ENCODE peak calls at places on chromosomes 11 and 22, in ten cellular contexts. V is tibial artery; D is adrenal gland; K is MM.1S; T is body of pancreas; C is Caco-2; B is SJSA1; W is heart left ventricle; N is effector memory CD4-positive, alpha-beta T cell; U is endodermal cell. I is an unnamed sample. For H3K4me1, the result is how much of the 10 kb centered on the place peaks cover.

GRCh38 chr11:71114124-71114851 is 138.1 kb downstream of the SHANK2 start:
- DNase-seq in W (no peak), V (no peak), T (no peak), C (no peak), U (no peak), K (peak), N (no peak), D (no peak), B (no peak), I (peak)

GRCh38 chr11:70191495-70192140 is 11.5 kb upstream of the FADD start:
- DNase-seq in K (peak), V (peak), W (peak), B (peak), D (peak), T (peak), N (no peak), U (peak), C (peak), I (peak)

GRCh38 chr11:93073026-93073425 is 103.6 kb downstream of the MTNR1B start:
- DNase-seq in T (no peak), V (no peak), N (no peak), W (no peak), B (no peak), D (no peak), C (peak), K (no peak), U (peak), I (no peak)

GRCh38 chr11:35223429-35223828 is 84.5 kb downstream of the CD44 start:
- DNase-seq in T (no peak), V (no peak), U (no peak), N (no peak), C (no peak), W (no peak), K (no peak), B (no peak), D (no peak), I (no peak)

GRCh38 chr11:9802291-9802861 is 138.5 kb downstream of the SWAP70 start:
- DNase-seq in D (no peak), N (no peak), W (no peak), V (no peak), C (no peak), U (no peak), B (no peak), T (no peak), K (no peak), I (no peak)

GRCh38 chr11:113591122-113591521 is 115.0 kb downstream of the TMPRSS5 start:
- DNase-seq in T (no peak), N (no peak), C (no peak), K (no peak), U (no peak), V (no peak), W (no peak), D (no peak), B (no peak), I (no peak)

GRCh38 chr11:133122260-133122659 is 410.0 kb downstream of the OPCML start:
- DNase-seq in U (no peak), W (no peak), B (no peak), C (no peak), D (no peak), N (no peak), V (no peak), T (no peak), K (no peak), I (no peak)

GRCh38 chr22:29334696-29335344 is 19.3 kb upstream of the RASL10A start:
- DNase-seq in U (no peak), C (no peak), D (no peak), W (no peak), V (no peak), N (no peak), K (no peak), T (no peak), B (no peak), I (no peak)

GRCh38 chr11:134026655-134027343 is 42.1 kb upstream of the JAM3 start:
- DNase-seq in W (peak), B (no peak), K (no peak), N (no peak), C (no peak), T (peak), U (peak), V (no peak), D (no peak), I (no peak)

GRCh38 chr11:28342704-28343103 is 234.5 kb downstream of the METTL15 start:
- DNase-seq in U (no peak), W (no peak), K (no peak), N (no peak), T (no peak), V (no peak), C (no peak), B (no peak), D (no peak), I (no peak)

GRCh38 chr11:11427185-11427944 is 74.3 kb upstream of the CSNK2A3 start:
- DNase-seq in N (no peak), K (no peak), U (no peak), B (no peak), V (no peak), C (no peak), W (no peak), T (no peak), D (no peak), I (no peak)

GRCh38 chr11:84853841-84854497 is 773.2 kb downstream of the DLG2 start:
- DNase-seq in N (no peak), T (no peak), U (no peak), W (no peak), V (no peak), D (no peak), K (no peak), C (no peak), B (peak), I (no peak)

GRCh38 chr11:10268746-10269487 is 25.1 kb downstream of the SBF2 start:
- DNase-seq in D (no peak), N (no peak), V (no peak), W (no peak), K (no peak), U (no peak), B (no peak), T (no peak), C (no peak), I (no peak)

DNA sequence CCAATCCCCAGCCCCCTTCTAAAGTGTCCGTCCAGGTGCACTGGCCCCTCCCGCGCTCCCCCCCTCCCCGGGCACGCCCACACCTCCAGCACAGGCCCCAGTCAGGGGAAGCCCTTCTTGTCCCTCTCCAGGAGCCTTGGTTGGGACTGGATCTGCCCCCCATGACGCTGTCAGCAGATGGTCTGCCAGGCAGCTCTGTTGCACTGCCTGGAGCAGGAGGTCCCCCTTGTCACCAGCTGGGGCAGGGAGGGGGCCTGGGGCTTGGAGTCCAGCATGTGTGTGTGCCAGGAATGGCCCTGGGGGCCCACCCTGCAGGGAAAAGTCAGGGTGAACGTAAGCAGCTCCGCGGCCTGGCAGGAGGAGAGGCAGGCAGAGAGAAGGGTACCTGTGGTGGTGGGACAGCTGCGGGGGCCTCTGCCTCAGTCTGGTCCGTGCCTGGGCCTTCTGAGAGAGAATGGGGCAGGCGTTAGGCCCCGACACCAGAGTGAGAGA is 1.6 kb downstream of the IRF7 start:
- DNase-seq in T (no peak), U (no peak), D (no peak), B (no peak), V (no peak), N (no peak), K (no peak), W (peak), C (no peak), I (no peak)
- H3K4me1 ChIP-seq in T (under half), U (under half), D (under half), B (under half), V (under half), N (under half), K (under half), W (under half), C (under half), I (under half)

GRCh38 chr11:110200836-110201235 is 95.6 kb downstream of the RDX start:
- DNase-seq in N (no peak), V (no peak), C (no peak), K (no peak), D (no peak), T (no peak), B (no peak), U (no peak), W (no peak), I (no peak)
- H3K4me1 ChIP-seq in N (under half), V (under half), C (under half), K (under half), D (under half), T (under half), B (under half), U (under half), W (under half), I (under half)

DNA sequence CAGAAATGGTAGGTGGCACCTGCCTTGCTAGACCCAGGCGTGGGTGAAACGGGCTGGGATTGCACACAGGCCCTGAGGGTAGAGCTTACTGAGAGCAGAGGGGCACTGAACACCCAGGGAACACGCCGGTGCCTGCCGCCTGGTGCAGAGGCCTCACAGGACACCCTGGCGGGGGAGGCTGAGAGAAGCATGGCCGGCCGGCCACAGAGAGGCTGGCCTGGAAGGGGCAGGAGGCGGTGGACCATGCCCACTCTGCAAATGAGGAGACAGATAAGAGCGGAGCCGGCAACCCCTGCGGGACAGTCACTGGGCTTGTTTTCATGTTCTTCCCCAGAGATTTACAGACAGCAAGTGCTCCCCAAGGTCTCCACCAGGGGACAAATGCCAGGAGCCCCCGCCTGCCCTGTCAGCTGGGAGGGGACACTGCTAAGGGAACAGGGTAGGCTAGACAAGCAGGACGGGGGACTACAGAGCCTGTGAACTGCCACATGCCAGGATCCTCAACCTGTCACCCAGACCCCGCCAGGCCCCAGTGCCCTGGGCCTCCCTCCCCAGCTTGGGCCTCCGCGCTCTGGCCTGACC is 38.5 kb upstream of the TCF20 start:
- DNase-seq in C (no peak), B (no peak), D (no peak), V (no peak), N (no peak), W (no peak), U (no peak), K (no peak), T (no peak), I (no peak)
- H3K4me1 ChIP-seq in C (half or more), B (under half), D (under half), V (under half), N (under half), W (under half), U (under half), K (under half), T (under half), I (under half)

DNA sequence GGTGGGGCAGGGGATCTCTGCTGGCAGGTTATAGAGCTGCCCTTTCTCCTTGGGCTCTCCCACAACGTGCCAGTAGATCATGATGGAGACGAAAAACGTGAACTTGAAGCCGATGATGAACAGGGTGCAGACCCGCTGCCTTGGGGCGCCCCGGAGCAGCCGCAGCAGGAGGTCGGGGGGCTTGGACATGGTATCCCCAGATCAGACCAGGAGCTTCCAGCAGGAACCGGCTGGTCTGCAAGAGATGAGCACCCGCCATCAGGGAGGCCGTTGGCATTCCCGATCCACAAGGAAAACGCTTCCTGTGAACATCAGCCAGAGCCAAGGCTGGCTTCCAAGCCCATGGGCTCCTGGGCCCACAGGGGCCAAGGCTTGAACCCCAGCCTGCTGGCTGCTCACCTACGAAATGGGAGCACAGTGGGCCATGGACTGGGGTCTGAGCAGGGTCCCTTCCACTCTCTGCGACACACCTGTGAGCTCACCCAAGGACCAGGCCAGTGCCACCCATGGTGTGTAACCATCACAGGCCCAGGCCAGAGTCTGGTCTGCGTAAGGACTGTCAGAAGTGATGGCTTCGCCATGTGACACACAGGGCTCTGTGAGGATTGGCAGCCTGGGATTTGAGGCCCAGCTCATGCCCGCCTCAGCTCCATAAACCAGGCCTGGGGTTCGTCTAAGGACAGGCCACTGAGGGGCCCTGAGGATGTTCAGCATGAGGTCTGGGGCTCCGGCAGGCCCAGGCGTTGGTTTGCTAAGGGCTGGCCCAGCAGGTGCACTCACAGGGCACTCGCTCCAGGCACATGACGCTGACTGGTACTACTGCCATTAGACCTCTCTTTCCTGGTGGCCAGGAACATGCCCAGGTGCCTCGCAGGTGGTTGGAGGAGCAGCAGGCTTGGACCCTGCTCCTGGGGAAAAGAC is 26.6 kb downstream of the A4GALT start:
- DNase-seq in T (no peak), B (no peak), K (no peak), W (no peak), U (no peak), D (no peak), C (no peak), N (no peak), V (no peak), I (no peak)
- H3K4me1 ChIP-seq in T (under half), B (under half), K (under half), W (half or more), U (under half), D (under half), C (under half), N (under half), V (under half), I (under half)

DNA sequence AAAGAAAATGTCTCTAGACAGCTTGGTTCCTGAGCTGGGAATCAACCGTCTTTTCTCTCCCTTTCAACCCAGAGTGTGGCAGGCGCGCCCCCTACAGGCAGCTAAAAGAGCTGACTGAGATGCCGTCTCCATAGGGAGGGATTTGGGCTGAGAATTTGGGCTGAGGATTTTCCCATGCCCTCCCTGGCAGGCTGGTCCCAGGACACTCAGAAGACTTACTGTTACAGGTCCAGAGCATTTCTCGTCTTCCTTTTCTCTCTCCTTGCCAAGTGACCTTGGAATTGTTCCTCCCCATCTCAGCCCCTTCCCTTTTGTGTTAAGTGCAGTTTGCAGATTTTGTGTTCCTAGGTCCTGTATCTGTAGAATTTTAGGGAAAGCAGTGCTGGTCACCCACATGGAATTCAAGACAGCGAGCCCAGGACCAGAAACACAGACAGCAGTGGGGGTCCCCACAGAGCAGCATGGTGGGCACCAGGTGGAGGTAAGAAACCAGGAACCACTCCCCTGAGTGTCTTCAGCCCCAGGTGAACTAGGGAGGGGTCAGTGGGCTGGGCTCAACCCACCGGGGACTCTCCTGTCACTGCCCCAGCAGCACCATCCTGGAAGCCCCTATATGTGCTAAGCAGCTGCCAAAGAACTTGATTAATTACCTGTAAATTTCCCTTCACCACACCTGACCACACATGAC is 9.9 kb upstream of the IGLL5 start:
- DNase-seq in W (peak), D (peak), N (peak), K (peak), V (no peak), U (peak), B (peak), C (peak), T (peak), I (no peak)
- H3K4me1 ChIP-seq in W (under half), D (under half), N (under half), K (under half), V (under half), U (under half), B (under half), C (under half), T (under half), I (under half)

DNA sequence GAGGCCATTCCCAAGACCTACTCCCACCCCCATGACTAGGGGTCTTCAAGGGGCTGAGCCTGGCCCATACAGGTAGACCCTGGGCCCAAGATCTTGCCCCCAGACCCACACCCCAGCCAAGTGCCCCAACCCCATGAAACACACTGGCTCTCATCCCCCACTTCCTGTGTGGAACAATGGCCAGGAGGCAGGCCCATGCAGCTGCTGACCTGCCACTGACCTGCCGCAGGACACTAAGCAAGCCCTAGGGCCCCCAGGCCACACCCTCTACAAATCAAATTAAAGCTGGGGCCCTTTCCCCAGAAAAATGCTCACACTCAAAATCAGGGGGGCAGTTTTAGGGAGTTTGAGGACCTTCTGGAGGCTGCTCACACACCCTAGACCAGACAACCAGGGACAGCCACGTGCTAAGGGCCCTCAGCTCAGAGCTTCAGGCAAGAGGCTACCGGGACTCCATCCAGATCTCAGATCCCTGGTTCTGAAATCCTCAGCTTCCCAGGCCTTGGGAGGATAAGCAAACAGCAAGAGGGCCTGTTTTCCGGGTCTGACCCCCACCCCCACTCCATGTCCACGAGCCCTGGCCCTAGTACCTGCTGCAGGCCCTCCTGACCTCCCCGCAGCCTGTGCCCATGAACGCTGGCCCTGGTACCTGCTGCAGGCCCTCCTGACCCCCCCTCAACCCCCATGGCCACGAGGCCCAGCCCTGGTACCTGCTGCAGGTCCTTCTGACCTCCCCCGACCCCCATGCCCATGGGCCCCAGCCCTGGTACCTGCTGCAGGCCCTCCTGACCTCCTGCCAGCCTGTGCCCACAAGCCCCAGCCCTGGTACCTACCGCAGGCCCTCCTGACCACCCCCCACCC is 10.0 kb downstream of the CARD10 start:
- DNase-seq in B (no peak), N (no peak), V (no peak), T (no peak), U (no peak), W (no peak), K (no peak), C (no peak), D (no peak), I (no peak)
- H3K4me1 ChIP-seq in B (under half), N (under half), V (under half), T (half or more), U (under half), W (half or more), K (under half), C (under half), D (under half), I (under half)

GRCh38 chr11:125499563-125499962 is 3.5 kb upstream of the FEZ1 start:
- DNase-seq in T (no peak), W (no peak), B (no peak), N (no peak), U (no peak), K (no peak), V (no peak), C (no peak), D (no peak), I (no peak)
- H3K4me1 ChIP-seq in T (under half), W (under half), B (under half), N (under half), U (under half), K (under half), V (under half), C (under half), D (under half), I (under half)

GRCh38 chr11:47847537-47847891 is 636 bp downstream of the NUP160 start:
- DNase-seq in D (no peak), K (no peak), U (no peak), N (no peak), W (no peak), T (no peak), B (no peak), V (no peak), C (no peak), I (no peak)

GRCh38 chr11:47846998-47847397 is 1.2 kb downstream of the NUP160 start:
- DNase-seq in U (no peak), C (no peak), V (no peak), D (no peak), W (no peak), K (no peak), N (no peak), T (no peak), B (no peak), I (no peak)

GRCh38 chr11:47842749-47843148 is 5.4 kb downstream of the NUP160 start:
- DNase-seq in B (no peak), W (no peak), V (no peak), C (no peak), N (no peak), T (no peak), D (no peak), U (no peak), K (no peak), I (no peak)

GRCh38 chr11:47847892-47848635 is at the start of gene NUP160:
- DNase-seq in D (peak), U (peak), K (peak), N (peak), W (peak), C (peak), V (peak), B (peak), T (peak), I (peak)

GRCh38 chr11:47843354-47844060 is 4.6 kb downstream of the NUP160 start:
- DNase-seq in C (no peak), T (no peak), W (no peak), N (no peak), K (no peak), D (no peak), B (no peak), U (no peak), V (no peak), I (no peak)
- H3K4me1 ChIP-seq in C (under half), T (under half), W (under half), N (under half), K (under half), D (under half), B (under half), U (under half), V (under half), I (under half)